ENCODE peak calls at places on chromosomes 3 and 15, in eight cellular contexts. E, V, G, O, S, K, U and T are unnamed samples.

GRCh38 chr15:84819791-84820190 is 2.6 kb downstream of the ALPK3 start:
- DNase-seq in E (no peak), V (no peak), G (no peak), O (no peak), S (no peak), K (no peak), U (no peak), T (no peak)

GRCh38 chr15:63896336-63897115 is 62.8 kb upstream of the HERC1 start:
- DNase-seq in E (no peak), V (no peak), G (no peak), O (peak; percentile 64), S (no peak), K (no peak), U (no peak), T (no peak)

GRCh38 chr15:22939652-22940061 is 40.5 kb downstream of the CYFIP1 start:
- DNase-seq in E (no peak), V (no peak), G (no peak), O (no peak), S (no peak), K (no peak), U (no peak), T (no peak)

GRCh38 chr3:30680789-30681188 is 74.4 kb downstream of the TGFBR2 start:
- DNase-seq in E (no peak), V (no peak), G (no peak), O (peak; percentile 20), S (no peak), K (peak; percentile 94), U (no peak), T (peak; percentile 44)

GRCh38 chr3:104546301-104546700 is 820.4 kb upstream of the ALCAM start:
- DNase-seq in E (no peak), V (no peak), G (no peak), O (no peak), S (no peak), K (no peak), U (no peak), T (no peak)

GRCh38 chr3:28726840-28727239 is 378.2 kb upstream of the AZI2 start:
- DNase-seq in E (no peak), V (no peak), G (peak; percentile 54), O (peak; percentile 35), S (peak; percentile 62), K (peak; percentile 31), U (no peak), T (no peak)

GRCh38 chr15:71279757-71280141 is 164.5 kb downstream of the THSD4 start:
- DNase-seq in E (no peak), V (no peak), G (no peak), O (no peak), S (no peak), K (no peak), U (no peak), T (no peak)

GRCh38 chr3:170572665-170573253 is 13.1 kb downstream of the SLC7A14 start:
- DNase-seq in E (no peak), V (no peak), G (no peak), O (peak; percentile 64), S (no peak), K (no peak), U (no peak), T (no peak)

GRCh38 chr3:33355611-33356010 is 78.4 kb downstream of the FBXL2 start:
- DNase-seq in E (no peak), V (no peak), G (no peak), O (peak; percentile 41), S (no peak), K (no peak), U (no peak), T (no peak)

GRCh38 chr3:110165344-110165743 is 828.0 kb upstream of the DPPA4 start:
- DNase-seq in E (no peak), V (no peak), G (no peak), O (no peak), S (peak; percentile 53), K (no peak), U (no peak), T (no peak)

GRCh38 chr3:53255360-53255774 is 455 bp downstream of the TKT start:
- DNase-seq in E (peak; percentile 39), V (no peak), G (no peak), O (no peak), S (no peak), K (no peak), U (peak; percentile 14), T (peak; percentile 79)

GRCh38 chr3:56801151-56801596 is 575 bp downstream of the ARHGEF3 start:
- DNase-seq in E (peak; percentile 36), V (no peak), G (no peak), O (no peak), S (no peak), K (no peak), U (no peak), T (no peak)

GRCh38 chr15:79523266-79523665 is 91.1 kb downstream of the MINAR1 start:
- DNase-seq in E (no peak), V (no peak), G (peak; percentile 25), O (no peak), S (no peak), K (no peak), U (no peak), T (no peak)

GRCh38 chr15:88113909-88114308 is 142.6 kb downstream of the NTRK3 start:
- DNase-seq in E (no peak), V (no peak), G (no peak), O (peak; percentile 49), S (no peak), K (no peak), U (no peak), T (no peak)

GRCh38 chr15:89003865-89004725 is 84.2 kb upstream of the ABHD2 start:
- DNase-seq in E (no peak), V (no peak), G (peak; percentile 54), O (peak; percentile 34), S (no peak), K (peak; percentile 40), U (no peak), T (peak; percentile 37)

GRCh38 chr15:99474041-99474906 is 91.5 kb upstream of the MEF2A start:
- DNase-seq in E (no peak), V (no peak), G (no peak), O (no peak), S (no peak), K (peak; percentile 72), U (no peak), T (no peak)